ENCODE peak calls at places on chromosomes 6 and 20, in four cellular contexts. X is non-pigmented ciliary epithelial cell, E is pancreas, L is MM.1S. F is an unnamed sample.

GRCh38 chr6:166078294-166078693 is 89.4 kb downstream of the TBXT start:
- DNase-seq in X (peak), E (no peak), L (no peak), F (no peak)

GRCh38 chr6:108285381-108285780 is 9.5 kb upstream of the AFG1L start:
- DNase-seq in X (no peak), E (no peak), L (no peak), F (no peak)

GRCh38 chr6:20789162-20789561 is 254.9 kb downstream of the CDKAL1 start:
- DNase-seq in X (no peak), E (no peak), L (no peak), F (no peak)

GRCh38 chr6:134177236-134177635 is 124.8 kb upstream of the SLC2A12 start:
- DNase-seq in X (no peak), E (no peak), L (no peak), F (no peak)

GRCh38 chr20:51860015-51860882 is 57.9 kb upstream of the SALL4 start:
- DNase-seq in X (peak), E (no peak), L (no peak), F (no peak)

GRCh38 chr20:42857446-42857845 is 332.3 kb downstream of the PTPRT start:
- DNase-seq in X (no peak), E (no peak), L (no peak), F (no peak)

GRCh38 chr20:35833271-35833670 is 61.5 kb downstream of the PHF20 start:
- DNase-seq in X (no peak), E (no peak), L (no peak), F (no peak)

GRCh38 chr20:23244916-23245552 is 105.6 kb upstream of the NXT1 start:
- DNase-seq in X (no peak), E (no peak), L (no peak), F (no peak)

GRCh38 chr6:137571854-137572253 is 77.7 kb upstream of the OLIG3 start:
- DNase-seq in X (no peak), E (no peak), L (peak), F (peak)

GRCh38 chr6:168555618-168556273 is 114.8 kb downstream of the SMOC2 start:
- DNase-seq in X (no peak), E (no peak), L (no peak), F (no peak)

GRCh38 chr6:107847844-107848802 is 24.0 kb upstream of the SCML4 start:
- DNase-seq in X (no peak), E (peak), L (peak), F (peak)

GRCh38 chr6:4664117-4664626 is 112.0 kb upstream of the CDYL start:
- DNase-seq in X (peak), E (peak), L (no peak), F (no peak)

GRCh38 chr20:64246616-64247311 is 8.8 kb upstream of the PCMTD2 start:
- DNase-seq in X (no peak), E (no peak), L (no peak), F (no peak)

GRCh38 chr20:6708010-6708409 is 59.5 kb upstream of the BMP2 start:
- DNase-seq in X (no peak), E (peak), L (no peak), F (no peak)

GRCh38 chr6:33988121-33989015 is 157.5 kb downstream of the GRM4 start:
- DNase-seq in X (no peak), E (peak), L (no peak), F (no peak)

GRCh38 chr6:367891-368630 is 23.5 kb upstream of the IRF4 start:
- DNase-seq in X (no peak), E (no peak), L (no peak), F (no peak)

GRCh38 chr6:129141499-129141898 is 258.6 kb downstream of the LAMA2 start:
- DNase-seq in X (no peak), E (no peak), L (no peak), F (no peak)